ENCODE peak calls at places on chromosomes 2 and 18, in ten cellular contexts. One of them, this sample, is unnamed.
A peak's percentile ranks its signal among the peaks of the same experiment; 100 is the strongest.

GRCh38 chr2:104378853-104379374 is 475.0 kb upstream of the POU3F3 start:
- DNase-seq in spleen: no peak
- DNase-seq in ovary: no peak
- DNase-seq in uterus: no peak
- DNase-seq in HCT116: no peak
- DNase-seq in transverse colon: peak; percentile 12
- DNase-seq in gastrocnemius medialis: no peak
- DNase-seq in Peyer's patch: no peak
- DNase-seq in esophagus squamous epithelium: no peak
- DNase-seq in right lobe of liver: no peak
- DNase-seq in this sample: no peak

GRCh38 chr2:102033028-102033749 is 41.4 kb downstream of the IL1R2 start:
- DNase-seq in Peyer's patch: no peak
- DNase-seq in ovary: peak; percentile 68
- DNase-seq in esophagus squamous epithelium: no peak
- DNase-seq in HCT116: no peak
- DNase-seq in right lobe of liver: peak; percentile 81
- DNase-seq in gastrocnemius medialis: no peak
- DNase-seq in uterus: peak; percentile 38
- DNase-seq in transverse colon: peak; percentile 51
- DNase-seq in spleen: peak; percentile 79
- DNase-seq in this sample: peak; percentile 81

GRCh38 chr18:24270937-24271380 is 126.7 kb downstream of the OSBPL1A start:
- DNase-seq in uterus: no peak
- DNase-seq in transverse colon: no peak
- DNase-seq in esophagus squamous epithelium: no peak
- DNase-seq in gastrocnemius medialis: no peak
- DNase-seq in spleen: no peak
- DNase-seq in Peyer's patch: no peak
- DNase-seq in right lobe of liver: no peak
- DNase-seq in HCT116: no peak
- DNase-seq in ovary: no peak
- DNase-seq in this sample: no peak

GRCh38 chr18:48841381-48842258 is 109.1 kb downstream of the SMAD7 start:
- DNase-seq in Peyer's patch: peak; percentile 46
- DNase-seq in transverse colon: no peak
- DNase-seq in esophagus squamous epithelium: no peak
- DNase-seq in right lobe of liver: peak; percentile 65
- DNase-seq in ovary: no peak
- DNase-seq in uterus: peak; percentile 50
- DNase-seq in spleen: peak; percentile 78
- DNase-seq in gastrocnemius medialis: no peak
- DNase-seq in HCT116: no peak
- DNase-seq in this sample: no peak

GRCh38 chr2:154900963-154901517 is 202.5 kb downstream of the KCNJ3 start:
- DNase-seq in gastrocnemius medialis: no peak
- DNase-seq in ovary: no peak
- DNase-seq in uterus: no peak
- DNase-seq in HCT116: no peak
- DNase-seq in right lobe of liver: no peak
- DNase-seq in Peyer's patch: no peak
- DNase-seq in esophagus squamous epithelium: no peak
- DNase-seq in transverse colon: no peak
- DNase-seq in spleen: no peak
- DNase-seq in this sample: no peak

GRCh38 chr2:134249755-134250154 is 4.1 kb upstream of the MGAT5 start:
- DNase-seq in transverse colon: no peak
- DNase-seq in right lobe of liver: no peak
- DNase-seq in Peyer's patch: no peak
- DNase-seq in HCT116: no peak
- DNase-seq in spleen: no peak
- DNase-seq in ovary: no peak
- DNase-seq in gastrocnemius medialis: no peak
- DNase-seq in uterus: no peak
- DNase-seq in esophagus squamous epithelium: no peak
- DNase-seq in this sample: no peak

GRCh38 chr2:20217041-20217970 is 7.6 kb downstream of the SDC1 start:
- DNase-seq in ovary: no peak
- DNase-seq in right lobe of liver: peak; percentile 92
- DNase-seq in Peyer's patch: no peak
- DNase-seq in uterus: no peak
- DNase-seq in HCT116: no peak
- DNase-seq in spleen: peak; percentile 72
- DNase-seq in gastrocnemius medialis: no peak
- DNase-seq in esophagus squamous epithelium: no peak
- DNase-seq in transverse colon: no peak
- DNase-seq in this sample: peak; percentile 54

GRCh38 chr2:29040552-29040951 is 33.8 kb downstream of the PCARE start:
- DNase-seq in uterus: no peak
- DNase-seq in spleen: no peak
- DNase-seq in Peyer's patch: no peak
- DNase-seq in gastrocnemius medialis: no peak
- DNase-seq in HCT116: no peak
- DNase-seq in ovary: no peak
- DNase-seq in right lobe of liver: no peak
- DNase-seq in esophagus squamous epithelium: no peak
- DNase-seq in transverse colon: no peak
- DNase-seq in this sample: no peak

GRCh38 chr2:98551316-98551715 is 57.0 kb downstream of the COA5 start:
- DNase-seq in Peyer's patch: no peak
- DNase-seq in transverse colon: no peak
- DNase-seq in uterus: no peak
- DNase-seq in spleen: no peak
- DNase-seq in esophagus squamous epithelium: no peak
- DNase-seq in right lobe of liver: no peak
- DNase-seq in ovary: no peak
- DNase-seq in HCT116: no peak
- DNase-seq in gastrocnemius medialis: no peak
- DNase-seq in this sample: no peak

GRCh38 chr2:65300772-65301711 is 73.4 kb downstream of the ACTR2 start:
- DNase-seq in Peyer's patch: no peak
- DNase-seq in gastrocnemius medialis: no peak
- DNase-seq in HCT116: no peak
- DNase-seq in right lobe of liver: no peak
- DNase-seq in esophagus squamous epithelium: no peak
- DNase-seq in transverse colon: peak; percentile 24
- DNase-seq in ovary: peak; percentile 25
- DNase-seq in spleen: peak; percentile 84
- DNase-seq in uterus: peak; percentile 28
- DNase-seq in this sample: peak; percentile 70

GRCh38 chr2:200640171-200640570 is 54.4 kb downstream of the AOX1 start:
- DNase-seq in uterus: no peak
- DNase-seq in gastrocnemius medialis: no peak
- DNase-seq in right lobe of liver: no peak
- DNase-seq in ovary: no peak
- DNase-seq in esophagus squamous epithelium: no peak
- DNase-seq in Peyer's patch: no peak
- DNase-seq in transverse colon: no peak
- DNase-seq in spleen: no peak
- DNase-seq in HCT116: no peak
- DNase-seq in this sample: no peak

GRCh38 chr2:200635251-200635650 is 49.4 kb downstream of the AOX1 start:
- DNase-seq in transverse colon: no peak
- DNase-seq in esophagus squamous epithelium: no peak
- DNase-seq in gastrocnemius medialis: no peak
- DNase-seq in HCT116: no peak
- DNase-seq in right lobe of liver: no peak
- DNase-seq in uterus: no peak
- DNase-seq in ovary: no peak
- DNase-seq in spleen: no peak
- DNase-seq in Peyer's patch: no peak
- DNase-seq in this sample: no peak

GRCh38 chr2:200640906-200641305 is 55.1 kb downstream of the AOX1 start:
- DNase-seq in ovary: no peak
- DNase-seq in esophagus squamous epithelium: no peak
- DNase-seq in right lobe of liver: no peak
- DNase-seq in spleen: no peak
- DNase-seq in transverse colon: no peak
- DNase-seq in Peyer's patch: no peak
- DNase-seq in HCT116: no peak
- DNase-seq in uterus: no peak
- DNase-seq in gastrocnemius medialis: no peak
- DNase-seq in this sample: no peak

GRCh38 chr2:200634231-200634964 is 48.6 kb downstream of the AOX1 start:
- DNase-seq in transverse colon: no peak
- DNase-seq in HCT116: no peak
- DNase-seq in right lobe of liver: no peak
- DNase-seq in gastrocnemius medialis: no peak
- DNase-seq in uterus: no peak
- DNase-seq in Peyer's patch: no peak
- DNase-seq in esophagus squamous epithelium: no peak
- DNase-seq in spleen: no peak
- DNase-seq in ovary: no peak
- DNase-seq in this sample: no peak

GRCh38 chr2:200637886-200638285 is 52.1 kb downstream of the AOX1 start:
- DNase-seq in right lobe of liver: no peak
- DNase-seq in uterus: no peak
- DNase-seq in spleen: no peak
- DNase-seq in transverse colon: no peak
- DNase-seq in HCT116: no peak
- DNase-seq in ovary: no peak
- DNase-seq in gastrocnemius medialis: no peak
- DNase-seq in Peyer's patch: no peak
- DNase-seq in esophagus squamous epithelium: no peak
- DNase-seq in this sample: no peak
- TF ChIP-seq CTCF in right lobe of liver: no peak
- TF ChIP-seq CTCF in uterus: no peak
- TF ChIP-seq CTCF in spleen: no peak
- TF ChIP-seq CTCF in transverse colon: no peak
- TF ChIP-seq CTCF in HCT116: no peak
- TF ChIP-seq CTCF in ovary: no peak
- TF ChIP-seq CTCF in gastrocnemius medialis: no peak
- TF ChIP-seq CTCF in Peyer's patch: no peak
- TF ChIP-seq CTCF in esophagus squamous epithelium: no peak
- TF ChIP-seq CTCF in this sample: no peak

GRCh38 chr2:144206019-144206418 is 313.9 kb downstream of the ZEB2 start:
- DNase-seq in right lobe of liver: no peak
- DNase-seq in uterus: no peak
- DNase-seq in gastrocnemius medialis: no peak
- DNase-seq in spleen: no peak
- DNase-seq in Peyer's patch: no peak
- DNase-seq in esophagus squamous epithelium: no peak
- DNase-seq in HCT116: no peak
- DNase-seq in ovary: no peak
- DNase-seq in transverse colon: no peak
- DNase-seq in this sample: no peak
- H3K27ac ChIP-seq in right lobe of liver: no peak overlapping the region
- H3K27ac ChIP-seq in uterus: no peak overlapping the region
- H3K27ac ChIP-seq in gastrocnemius medialis: no peak overlapping the region
- H3K27ac ChIP-seq in spleen: no peak overlapping the region
- H3K27ac ChIP-seq in Peyer's patch: no peak overlapping the region
- H3K27ac ChIP-seq in esophagus squamous epithelium: no peak overlapping the region
- H3K27ac ChIP-seq in HCT116: no peak overlapping the region
- H3K27ac ChIP-seq in ovary: no peak overlapping the region
- H3K27ac ChIP-seq in transverse colon: no peak overlapping the region
- H3K27ac ChIP-seq in this sample: no peak overlapping the region

GRCh38 chr2:31233741-31234689 is at the start of gene EHD3:
- DNase-seq in esophagus squamous epithelium: peak; percentile 50
- DNase-seq in ovary: peak; percentile 72
- DNase-seq in gastrocnemius medialis: peak; percentile 74
- DNase-seq in transverse colon: peak; percentile 84
- DNase-seq in right lobe of liver: peak; percentile 90
- DNase-seq in spleen: peak; percentile 98
- DNase-seq in HCT116: no peak
- DNase-seq in Peyer's patch: peak; percentile 78
- DNase-seq in uterus: peak; percentile 81
- DNase-seq in this sample: peak; percentile 83
- TF ChIP-seq POLR2A in esophagus squamous epithelium: no peak
- TF ChIP-seq POLR2A in ovary: no peak
- TF ChIP-seq POLR2A in gastrocnemius medialis: no peak
- TF ChIP-seq POLR2A in transverse colon: peak; percentile 15
- TF ChIP-seq POLR2A in right lobe of liver: peak; percentile 51
- TF ChIP-seq POLR2A in spleen: no peak
- TF ChIP-seq POLR2A in HCT116: no peak
- TF ChIP-seq POLR2A in Peyer's patch: no peak
- TF ChIP-seq POLR2A in uterus: peak; percentile 24
- TF ChIP-seq POLR2A in this sample: no peak

GRCh38 chr2:241509408-241509784 is 1.0 kb upstream of the STK25 start:
- DNase-seq in esophagus squamous epithelium: no peak
- DNase-seq in gastrocnemius medialis: no peak
- DNase-seq in ovary: no peak
- DNase-seq in transverse colon: no peak
- DNase-seq in HCT116: no peak
- DNase-seq in right lobe of liver: no peak
- DNase-seq in uterus: no peak
- DNase-seq in spleen: no peak
- DNase-seq in Peyer's patch: no peak
- DNase-seq in this sample: no peak

GRCh38 chr2:241508240-241508509 is 209 bp downstream of the STK25 start:
- DNase-seq in esophagus squamous epithelium: no peak
- DNase-seq in spleen: no peak
- DNase-seq in uterus: no peak
- DNase-seq in Peyer's patch: no peak
- DNase-seq in gastrocnemius medialis: no peak
- DNase-seq in ovary: no peak
- DNase-seq in right lobe of liver: no peak
- DNase-seq in transverse colon: no peak
- DNase-seq in HCT116: no peak
- DNase-seq in this sample: no peak

GRCh38 chr2:241506793-241507429 is 1.5 kb downstream of the STK25 start:
- DNase-seq in uterus: no peak
- DNase-seq in spleen: peak; percentile 75
- DNase-seq in transverse colon: no peak
- DNase-seq in Peyer's patch: no peak
- DNase-seq in HCT116: no peak
- DNase-seq in esophagus squamous epithelium: no peak
- DNase-seq in gastrocnemius medialis: no peak
- DNase-seq in ovary: no peak
- DNase-seq in right lobe of liver: no peak
- DNase-seq in this sample: no peak

GRCh38 chr2:241508510-241509407 is at the start of gene STK25:
- DNase-seq in uterus: peak; percentile 96
- DNase-seq in Peyer's patch: peak; percentile 98
- DNase-seq in HCT116: peak; percentile 94
- DNase-seq in transverse colon: peak; percentile 98
- DNase-seq in gastrocnemius medialis: peak; percentile 97
- DNase-seq in ovary: peak; percentile 97
- DNase-seq in spleen: peak; percentile 99
- DNase-seq in esophagus squamous epithelium: peak; percentile 84
- DNase-seq in right lobe of liver: peak; percentile 98
- DNase-seq in this sample: peak; percentile 98

DNA sequence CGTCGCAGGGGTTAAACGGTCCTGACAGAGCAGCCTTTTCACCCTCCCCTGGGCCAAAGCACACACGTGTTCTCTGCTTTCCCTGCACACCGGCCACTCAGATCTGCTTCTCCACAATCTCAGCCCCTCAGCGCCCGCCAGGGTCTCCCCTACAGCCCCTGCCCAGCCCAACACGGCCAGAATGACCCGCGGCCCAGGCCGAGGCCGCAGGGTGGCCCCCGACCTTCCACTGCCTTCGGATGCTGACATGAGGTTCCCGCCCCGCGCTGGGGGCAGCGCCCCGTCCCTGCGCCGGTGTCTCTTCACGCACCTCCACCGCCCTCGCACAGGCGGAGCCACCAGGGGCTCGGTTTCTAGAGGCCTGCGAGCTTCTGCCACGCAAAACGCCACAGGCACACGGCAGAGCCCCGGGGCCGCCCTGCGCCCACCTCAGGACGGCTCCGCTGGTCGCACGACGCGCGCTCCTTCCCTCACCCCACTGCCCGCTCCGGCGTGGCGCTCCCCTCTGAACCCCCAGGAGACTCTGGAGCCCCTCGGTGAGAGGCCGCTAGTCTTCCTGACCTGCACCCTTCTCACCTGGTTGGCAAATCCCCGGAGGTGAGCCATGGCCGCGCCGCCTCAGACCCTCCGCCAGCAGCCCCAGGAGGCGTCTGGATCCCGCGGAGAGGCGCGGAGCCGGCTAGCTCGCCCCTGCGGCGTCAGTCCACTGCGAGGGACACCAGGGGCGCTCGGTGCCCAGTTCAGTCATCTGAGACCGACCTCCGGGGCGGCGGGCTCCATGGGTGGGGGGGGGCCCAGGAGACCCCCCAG is 749 bp downstream of the STK25 start:
- DNase-seq in spleen: peak; percentile 91
- DNase-seq in HCT116: no peak
- DNase-seq in uterus: peak; percentile 43
- DNase-seq in transverse colon: peak; percentile 39
- DNase-seq in Peyer's patch: no peak
- DNase-seq in gastrocnemius medialis: no peak
- DNase-seq in ovary: peak; percentile 44
- DNase-seq in esophagus squamous epithelium: no peak
- DNase-seq in right lobe of liver: no peak
- DNase-seq in this sample: peak; percentile 47
- TF ChIP-seq CTCF in spleen: peak; percentile 37
- TF ChIP-seq CTCF in HCT116: peak; percentile 21
- TF ChIP-seq CTCF in uterus: peak; percentile 25
- TF ChIP-seq CTCF in transverse colon: peak; percentile 15
- TF ChIP-seq CTCF in Peyer's patch: no peak
- TF ChIP-seq CTCF in gastrocnemius medialis: peak; percentile 28
- TF ChIP-seq CTCF in ovary: peak; percentile 15
- TF ChIP-seq CTCF in esophagus squamous epithelium: no peak
- TF ChIP-seq CTCF in right lobe of liver: no peak
- TF ChIP-seq CTCF in this sample: no peak

This sample was measured in stomach.